ENCODE peak calls at places on chromosomes 12 and 14, in eight cellular contexts. W is PC-3; G is NCI-H1417; Z is A549; P is activated naive CD8-positive, alpha-beta T cell treated with anti-CD3 and anti-CD28 coated beads, Interleukin-2, amount 50 U/mL, for 24 hours; Y is T-helper 1 cell; V is immature natural killer cell; X is midbrain. M is an unnamed sample.

GRCh38 chr12:107663277-107663676 is 22.3 kb upstream of the PWP1 start:
- DNase-seq in W (no peak), G (no peak), Z (no peak), P (no peak), Y (no peak), V (no peak), X (no peak), M (no peak)

GRCh38 chr12:118187746-118188390 is 51.9 kb downstream of the PEBP1 start:
- DNase-seq in W (no peak), G (no peak), Z (no peak), P (no peak), Y (no peak), V (no peak), X (peak; percentile 34), M (no peak)

GRCh38 chr12:105783983-105784947 is 354.5 kb downstream of the NUAK1 start:
- DNase-seq in W (no peak), G (no peak), Z (no peak), P (no peak), Y (no peak), V (no peak), X (peak; percentile 8), M (no peak)

GRCh38 chr14:51398898-51399297 is 158.9 kb downstream of the TMX1 start:
- DNase-seq in W (peak; percentile 99), G (no peak), Z (peak; percentile 36), P (no peak), Y (no peak), V (no peak), X (no peak), M (peak; percentile 99)

GRCh38 chr12:108616941-108617858 is 16.5 kb downstream of the SELPLG start:
- DNase-seq in W (no peak), G (no peak), Z (peak; percentile 48), P (peak; percentile 85), Y (peak; percentile 56), V (peak; percentile 68), X (peak; percentile 39), M (no peak)

GRCh38 chr14:21041676-21042433 is at the start of gene RNASE7:
- DNase-seq in W (no peak), G (no peak), Z (no peak), P (no peak), Y (no peak), V (no peak), X (no peak), M (peak; percentile 6)

GRCh38 chr14:95300002-95300696 is 19.6 kb downstream of the CLMN start:
- DNase-seq in W (no peak), G (peak; percentile 78), Z (no peak), P (no peak), Y (no peak), V (peak; percentile 6), X (no peak), M (no peak)

GRCh38 chr12:71865166-71865713 is 25.7 kb downstream of the TBC1D15 start:
- DNase-seq in W (peak; percentile 27), G (no peak), Z (no peak), P (no peak), Y (no peak), V (no peak), X (no peak), M (peak; percentile 88)

GRCh38 chr12:63855299-63855698 is 10.8 kb downstream of the SRGAP1 start:
- DNase-seq in W (no peak), G (no peak), Z (no peak), P (no peak), Y (no peak), V (no peak), X (no peak), M (no peak)

GRCh38 chr12:122422769-122423257 is 344 bp upstream of the CLIP1 start:
- DNase-seq in W (peak; percentile 77), G (peak; percentile 58), Z (peak; percentile 35), P (peak; percentile 50), Y (peak; percentile 7), V (peak; percentile 9), X (peak; percentile 67), M (peak; percentile 50)

GRCh38 chr12:98635657-98636323 is 8.8 kb downstream of the IKBIP start:
- DNase-seq in W (peak; percentile 90), G (peak; percentile 98), Z (peak; percentile 20), P (no peak), Y (no peak), V (no peak), X (no peak), M (peak; percentile 78)

GRCh38 chr14:60161176-60162107 is 3.8 kb downstream of the DHRS7 start:
- DNase-seq in W (peak; percentile 51), G (peak; percentile 74), Z (no peak), P (no peak), Y (no peak), V (no peak), X (no peak), M (peak; percentile 47)

GRCh38 chr14:50775357-50775756 is 55.6 kb downstream of the NIN start:
- DNase-seq in W (peak; percentile 98), G (no peak), Z (no peak), P (no peak), Y (no peak), V (no peak), X (no peak), M (peak; percentile 96)

GRCh38 chr12:114447274-114447716 is 41.4 kb upstream of the TBX5 start:
- DNase-seq in W (no peak), G (no peak), Z (no peak), P (no peak), Y (no peak), V (no peak), X (no peak), M (no peak)

GRCh38 chr12:129887047-129887568 is 16.7 kb downstream of the TMEM132D start:
- DNase-seq in W (peak; percentile 47), G (peak; percentile 91), Z (no peak), P (no peak), Y (no peak), V (no peak), X (no peak), M (no peak)

GRCh38 chr14:39218171-39218769 is 15.4 kb upstream of the MIA2 start:
- DNase-seq in W (peak; percentile 98), G (no peak), Z (peak; percentile 34), P (no peak), Y (no peak), V (no peak), X (no peak), M (no peak)

GRCh38 chr14:40417777-40418401 is 985.7 kb upstream of the FBXO33 start:
- DNase-seq in W (peak; percentile 71), G (peak; percentile 73), Z (peak; percentile 1), P (peak; percentile 3), Y (no peak), V (no peak), X (peak; percentile 31), M (no peak)

GRCh38 chr12:128797119-128798118 is 26.3 kb downstream of the SLC15A4 start:
- DNase-seq in W (peak; percentile 52), G (no peak), Z (no peak), P (no peak), Y (no peak), V (peak; percentile 73), X (no peak), M (peak; percentile 66)

GRCh38 chr14:104642540-104642868 is 37.9 kb upstream of the TMEM179 start:
- DNase-seq in W (no peak), G (no peak), Z (no peak), P (no peak), Y (no peak), V (no peak), X (no peak), M (no peak)

GRCh38 chr12:24482882-24483604 is 465.9 kb downstream of the BCAT1 start:
- DNase-seq in W (no peak), G (no peak), Z (no peak), P (no peak), Y (no peak), V (no peak), X (no peak), M (peak; percentile 68)

GRCh38 chr12:102462803-102463499 is 17.4 kb downstream of the IGF1 start:
- DNase-seq in W (no peak), G (no peak), Z (no peak), P (no peak), Y (no peak), V (no peak), X (no peak), M (no peak)

GRCh38 chr12:25585021-25585523 is 32.0 kb upstream of the LMNTD1 start:
- DNase-seq in W (no peak), G (no peak), Z (no peak), P (no peak), Y (no peak), V (no peak), X (peak; percentile 50), M (no peak)

GRCh38 chr12:79300199-79300568 is 390.6 kb downstream of the PAWR start:
- DNase-seq in W (peak; percentile 59), G (no peak), Z (peak; percentile 58), P (no peak), Y (no peak), V (no peak), X (no peak), M (peak; percentile 77)

GRCh38 chr12:121490401-121491257 is 90.2 kb downstream of the KDM2B start:
- DNase-seq in W (no peak), G (no peak), Z (no peak), P (no peak), Y (no peak), V (no peak), X (no peak), M (no peak)

GRCh38 chr12:72271401-72271740 is 799 bp upstream of the TRHDE start:
- DNase-seq in W (no peak), G (peak; percentile 56), Z (no peak), P (no peak), Y (no peak), V (no peak), X (no peak), M (no peak)

GRCh38 chr14:69891422-69891821 is 12.2 kb downstream of the SMOC1 start:
- DNase-seq in W (no peak), G (no peak), Z (no peak), P (no peak), Y (no peak), V (no peak), X (peak; percentile 28), M (no peak)

GRCh38 chr12:65280306-65280705 is 1.8 kb downstream of the MSRB3 start:
- DNase-seq in W (no peak), G (no peak), Z (no peak), P (no peak), Y (no peak), V (no peak), X (no peak), M (peak; percentile 8)

GRCh38 chr14:93048843-93049242 is 66.9 kb downstream of the ITPK1 start:
- DNase-seq in W (no peak), G (no peak), Z (no peak), P (no peak), Y (no peak), V (no peak), X (no peak), M (no peak)

GRCh38 chr14:79278286-79278797 is 933.0 kb downstream of the DIO2 start:
- DNase-seq in W (peak; percentile 2), G (no peak), Z (no peak), P (no peak), Y (no peak), V (no peak), X (no peak), M (no peak)

GRCh38 chr14:58871972-58872530 is 234.3 kb downstream of the DACT1 start:
- DNase-seq in W (peak; percentile 30), G (no peak), Z (no peak), P (no peak), Y (no peak), V (no peak), X (no peak), M (no peak)

GRCh38 chr14:100554696-100555320 is 32.4 kb downstream of the BEGAIN start:
- DNase-seq in W (no peak), G (no peak), Z (no peak), P (no peak), Y (no peak), V (no peak), X (no peak), M (no peak)

M was measured in HCEC 1CT.